ENCODE peak calls at places on chromosomes 7 and 10, in five cellular contexts. P is T-helper 9 cell, S is nephron progenitor cell, H is mucosa of gallbladder, M is KBM-7. Z is an unnamed sample.

GRCh38 chr7:151665363-151665762 is 145.7 kb upstream of the RHEB start:
- DNase-seq in H (no peak), M (no peak), P (no peak), S (no peak), Z (peak; percentile 37)

GRCh38 chr10:27865221-27865635 is 119.6 kb upstream of the MKX start:
- DNase-seq in M (no peak), S (no peak), P (no peak), H (no peak), Z (no peak)

GRCh38 chr10:116444527-116445142 is 17.0 kb downstream of the PNLIPRP3 start:
- DNase-seq in S (peak; percentile 51), M (peak; percentile 41), P (no peak), H (peak; percentile 16), Z (peak; percentile 28)

GRCh38 chr10:99799613-99800012 is 17.2 kb downstream of the ABCC2 start:
- DNase-seq in S (no peak), P (no peak), H (no peak), M (no peak), Z (no peak)

GRCh38 chr7:128830231-128831177 is at the start of gene FLNC:
- DNase-seq in S (peak; percentile 68), H (peak; percentile 40), M (peak; percentile 45), P (peak; percentile 19), Z (peak; percentile 61)

GRCh38 chr7:99141756-99142726 is 1.9 kb downstream of the SMURF1 start:
- DNase-seq in P (peak; percentile 75), H (peak; percentile 64), S (peak; percentile 77), M (peak; percentile 48), Z (peak; percentile 46)

GRCh38 chr7:95396136-95397032 is at the start of gene PON3:
- DNase-seq in H (no peak), M (no peak), S (no peak), P (no peak), Z (peak; percentile 68)

GRCh38 chr10:48547981-48548380 is 56.9 kb downstream of the ARHGAP22 start:
- DNase-seq in P (no peak), M (no peak), H (no peak), S (no peak), Z (no peak)

GRCh38 chr10:96646251-96646740 is 59.5 kb upstream of the TM9SF3 start:
- DNase-seq in P (no peak), H (no peak), S (no peak), M (no peak), Z (no peak)

GRCh38 chr10:22321831-22322662 is 1.1 kb downstream of the BMI1 start:
- DNase-seq in M (no peak), S (peak; percentile 47), H (no peak), P (no peak), Z (no peak)

GRCh38 chr10:22723783-22724182 is 9.4 kb upstream of the PIP4K2A start:
- DNase-seq in M (no peak), H (no peak), S (no peak), P (no peak), Z (no peak)

GRCh38 chr7:18087687-18088078 is 60.0 kb upstream of the PRPS1L1 start:
- DNase-seq in M (no peak), P (no peak), S (peak; percentile 29), H (no peak), Z (peak; percentile 7)

GRCh38 chr7:140617081-140617480 is 23.5 kb downstream of the DENND2A start:
- DNase-seq in H (no peak), M (no peak), P (no peak), S (no peak), Z (no peak)

GRCh38 chr10:113492181-113492580 is 60.7 kb upstream of the HABP2 start:
- DNase-seq in P (no peak), H (no peak), S (no peak), M (no peak), Z (no peak)

GRCh38 chr10:131134001-131134576 is 177.4 kb downstream of the TCERG1L start:
- DNase-seq in S (no peak), M (no peak), H (no peak), P (no peak), Z (no peak)

GRCh38 chr10:70418229-70418628 is 14.3 kb downstream of the EIF4EBP2 start:
- DNase-seq in P (no peak), H (no peak), M (no peak), S (no peak), Z (no peak)

GRCh38 chr10:29343607-29344038 is 54.8 kb downstream of the LYZL1 start:
- DNase-seq in S (no peak), H (no peak), M (peak; percentile 37), P (no peak), Z (no peak)

GRCh38 chr10:60942604-60943269 is 1.2 kb downstream of the RHOBTB1 start:
- DNase-seq in H (peak; percentile 47), S (peak; percentile 8), P (no peak), M (peak; percentile 67), Z (peak; percentile 68)

GRCh38 chr10:45001382-45002148 is 842 bp downstream of the ZNF22 start:
- DNase-seq in M (peak; percentile 54), P (peak; percentile 29), S (no peak), H (peak; percentile 74), Z (peak; percentile 88)

GRCh38 chr10:105691811-105692210 is 1050.7 kb downstream of the SORCS3 start:
- DNase-seq in P (no peak), S (peak; percentile 22), H (no peak), M (peak; percentile 27), Z (peak; percentile 6)

GRCh38 chr10:43229208-43230061 is 37.4 kb downstream of the RASGEF1A start:
- DNase-seq in P (peak; percentile 25), H (no peak), M (no peak), S (peak; percentile 75), Z (peak; percentile 55)

GRCh38 chr7:100589341-100589935 is 3.3 kb downstream of the FBXO24 start:
- DNase-seq in H (no peak), S (peak; percentile 33), M (no peak), P (no peak), Z (no peak)

GRCh38 chr7:30524545-30524944 is 19.9 kb upstream of the GGCT start:
- DNase-seq in M (no peak), S (no peak), H (peak; percentile 56), P (no peak), Z (no peak)

GRCh38 chr10:121527690-121528089 is 70.6 kb downstream of the FGFR2 start:
- DNase-seq in M (no peak), S (peak; percentile 55), P (no peak), H (peak; percentile 62), Z (no peak)

GRCh38 chr10:97574374-97575100 is 2.0 kb downstream of the ANKRD2 start:
- DNase-seq in H (peak; percentile 91), M (no peak), S (no peak), P (no peak), Z (peak; percentile 79)

GRCh38 chr7:91288208-91288824 is 24.1 kb downstream of the FZD1 start:
- DNase-seq in H (peak; percentile 59), P (no peak), S (peak; percentile 29), M (peak; percentile 50), Z (peak; percentile 46)

GRCh38 chr7:18685961-18686360 is 190.4 kb downstream of the HDAC9 start:
- DNase-seq in S (no peak), M (no peak), P (no peak), H (no peak), Z (no peak)

GRCh38 chr10:12564173-12564572 is 214.8 kb downstream of the CAMK1D start:
- DNase-seq in S (no peak), H (no peak), M (no peak), P (no peak), Z (no peak)

GRCh38 chr10:58651040-58651439 is 138.4 kb downstream of the BICC1 start:
- DNase-seq in H (no peak), M (peak; percentile 73), P (no peak), S (no peak), Z (peak; percentile 14)

GRCh38 chr10:58723977-58724376 is 211.3 kb downstream of the BICC1 start:
- DNase-seq in H (no peak), M (no peak), P (no peak), S (no peak), Z (no peak)

GRCh38 chr10:103542764-103543616 is 49.5 kb downstream of the NEURL1 start:
- DNase-seq in P (no peak), M (peak; percentile 68), H (no peak), S (peak; percentile 42), Z (no peak)

GRCh38 chr10:111511751-111512150 is 434.9 kb downstream of the ADRA2A start:
- DNase-seq in S (peak; percentile 12), M (no peak), H (no peak), P (no peak), Z (no peak)

GRCh38 chr7:118418433-118418832 is 193.9 kb downstream of the ANKRD7 start:
- DNase-seq in H (no peak), P (no peak), S (no peak), M (no peak), Z (no peak)

GRCh38 chr10:62270020-62270419 is 1.4 kb upstream of the RTKN2 start:
- DNase-seq in M (no peak), S (no peak), P (no peak), H (no peak), Z (no peak)

Z was measured in body of pancreas.